ENCODE peak calls at places on chromosomes 3 and 15, in five cellular contexts. C is HepG2, M is K562, E is suprapubic skin, L is sigmoid colon. D is an unnamed sample.

GRCh38 chr3:24195504-24196230 is 250.6 kb downstream of the NR1D2 start:
- DNase-seq in M (no peak), E (no peak), C (no peak), L (no peak), D (no peak)

GRCh38 chr3:184295771-184296170 is 3.3 kb upstream of the PSMD2 start:
- DNase-seq in E (no peak), L (no peak), M (no peak), C (no peak), D (no peak)

GRCh38 chr15:67571643-67572415 is 29.3 kb downstream of the MAP2K5 start:
- DNase-seq in M (no peak), E (no peak), C (peak; percentile 4), L (no peak), D (peak; percentile 55)

GRCh38 chr3:31354373-31354772 is 178.4 kb upstream of the STT3B start:
- DNase-seq in M (no peak), C (no peak), L (no peak), E (no peak), D (no peak)

GRCh38 chr3:122357828-122358617 is 25.0 kb downstream of the MIX23 start:
- DNase-seq in E (no peak), C (no peak), M (no peak), L (no peak), D (no peak)

GRCh38 chr3:115634052-115634451 is 10.7 kb downstream of the GAP43 start:
- DNase-seq in M (no peak), E (no peak), L (no peak), C (no peak), D (no peak)

GRCh38 chr3:194536883-194537637 is 50.3 kb upstream of the ATP13A3 start:
- DNase-seq in M (no peak), C (peak; percentile 70), E (no peak), L (peak; percentile 75), D (peak; percentile 89)

GRCh38 chr3:104846270-104846669 is 520.4 kb upstream of the ALCAM start:
- DNase-seq in M (no peak), L (no peak), E (no peak), C (no peak), D (no peak)

GRCh38 chr15:90343391-90343790 is 8.7 kb upstream of the ZNF774 start:
- DNase-seq in L (no peak), M (no peak), C (no peak), E (no peak), D (no peak)

GRCh38 chr3:45491344-45491743 is 103.0 kb downstream of the LARS2 start:
- DNase-seq in M (no peak), E (no peak), C (no peak), L (no peak), D (no peak)

GRCh38 chr3:143327388-143327787 is 207.8 kb downstream of the CHST2 start:
- DNase-seq in E (no peak), M (no peak), L (no peak), C (no peak), D (no peak)

GRCh38 chr15:78540135-78540954 is at the start of gene PSMA4:
- DNase-seq in E (peak; percentile 94), C (peak; percentile 73), L (peak; percentile 96), M (peak; percentile 97), D (peak; percentile 94)

GRCh38 chr3:100042577-100042981 is 71.7 kb downstream of the FILIP1L start:
- DNase-seq in E (no peak), C (no peak), M (no peak), L (no peak), D (no peak)

GRCh38 chr3:55449527-55449926 is 37.6 kb downstream of the WNT5A start:
- DNase-seq in M (no peak), L (no peak), C (no peak), E (no peak), D (no peak)

GRCh38 chr3:16801223-16801622 is 83.5 kb upstream of the PLCL2 start:
- DNase-seq in L (no peak), C (no peak), E (no peak), M (no peak), D (no peak)

GRCh38 chr3:50299929-50300680 is 900 bp upstream of the HYAL3 start:
- DNase-seq in C (no peak), M (peak; percentile 19), L (peak; percentile 75), E (no peak), D (no peak)
- TF ChIP-seq POLR2AphosphoS5 in C (no peak), M (no peak), L (peak; percentile 6), E (no peak), D (no peak)

GRCh38 chr15:31236184-31237041 is 90.2 kb upstream of the KLF13 start:
- DNase-seq in L (peak; percentile 96), C (peak; percentile 64), M (peak; percentile 63), E (no peak), D (peak; percentile 71)
- TF ChIP-seq EP300 in L (peak; percentile 86), C (no peak), M (peak; percentile 12), E (no peak), D (peak; percentile 57)

DNA sequence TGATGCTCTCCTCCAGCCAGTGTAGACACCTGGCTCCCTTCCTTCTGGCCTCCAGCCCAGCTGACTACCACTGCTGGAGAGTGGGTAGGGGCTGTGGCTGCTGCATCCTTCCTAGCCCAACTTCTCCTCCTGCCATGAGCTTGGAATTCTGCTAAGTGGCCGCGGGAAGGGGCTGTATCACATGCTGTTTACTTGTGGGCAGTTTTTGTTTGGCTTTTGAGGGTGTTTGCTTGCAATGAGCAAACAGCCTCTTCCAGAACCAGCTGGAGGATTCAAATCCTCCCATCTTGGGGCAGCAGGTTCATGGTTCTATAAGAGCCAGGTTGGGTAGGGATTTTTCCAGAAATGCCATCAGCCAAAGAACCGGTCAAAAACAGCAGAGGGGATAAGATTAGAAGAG is 9.0 kb downstream of the GASK1A start:
- DNase-seq in E (no peak), L (no peak), M (no peak), C (no peak), D (no peak)
- H3K4me3 ChIP-seq in E (no peak overlapping the region), L (no peak overlapping the region), M (no peak overlapping the region), C (no peak overlapping the region), D (no peak overlapping the region)

DNA sequence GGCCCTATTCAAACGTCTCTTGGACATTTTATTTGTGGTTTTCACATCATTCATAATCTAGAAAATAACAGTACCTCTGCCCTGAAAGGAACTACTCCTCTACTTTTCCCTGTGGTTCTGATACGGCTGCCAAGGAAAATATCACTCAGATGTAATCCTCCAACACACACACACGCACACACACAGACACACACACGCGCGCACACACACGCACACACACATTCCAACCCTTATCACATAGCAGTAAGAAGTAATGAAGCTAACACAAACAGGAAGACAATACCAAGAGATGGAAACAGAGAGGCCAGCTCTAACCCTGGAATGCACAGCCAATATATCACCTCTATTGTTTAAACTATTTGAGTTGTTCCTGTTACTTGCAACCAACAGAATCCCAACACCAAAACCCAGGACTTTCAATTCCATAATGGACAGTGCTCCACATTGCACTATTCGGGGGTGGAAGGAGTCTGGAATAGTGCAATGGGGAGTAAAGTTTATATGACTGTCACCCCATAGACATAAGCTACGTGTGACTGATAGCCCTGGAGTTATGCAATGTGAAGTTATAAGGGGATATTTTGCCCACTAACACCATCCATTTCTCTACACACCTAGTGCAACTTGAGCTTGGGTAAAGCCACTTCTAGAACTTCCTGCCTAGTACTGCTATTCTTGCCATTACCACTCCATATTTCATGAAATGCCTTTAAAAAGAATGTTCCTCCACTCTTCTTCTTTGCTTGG is 71.3 kb upstream of the FNDC3B start:
- DNase-seq in M (no peak), C (no peak), L (no peak), E (no peak), D (no peak)
- TF ChIP-seq POLR2AphosphoS5 in M (no peak), C (no peak), L (no peak), E (no peak), D (no peak)

DNA sequence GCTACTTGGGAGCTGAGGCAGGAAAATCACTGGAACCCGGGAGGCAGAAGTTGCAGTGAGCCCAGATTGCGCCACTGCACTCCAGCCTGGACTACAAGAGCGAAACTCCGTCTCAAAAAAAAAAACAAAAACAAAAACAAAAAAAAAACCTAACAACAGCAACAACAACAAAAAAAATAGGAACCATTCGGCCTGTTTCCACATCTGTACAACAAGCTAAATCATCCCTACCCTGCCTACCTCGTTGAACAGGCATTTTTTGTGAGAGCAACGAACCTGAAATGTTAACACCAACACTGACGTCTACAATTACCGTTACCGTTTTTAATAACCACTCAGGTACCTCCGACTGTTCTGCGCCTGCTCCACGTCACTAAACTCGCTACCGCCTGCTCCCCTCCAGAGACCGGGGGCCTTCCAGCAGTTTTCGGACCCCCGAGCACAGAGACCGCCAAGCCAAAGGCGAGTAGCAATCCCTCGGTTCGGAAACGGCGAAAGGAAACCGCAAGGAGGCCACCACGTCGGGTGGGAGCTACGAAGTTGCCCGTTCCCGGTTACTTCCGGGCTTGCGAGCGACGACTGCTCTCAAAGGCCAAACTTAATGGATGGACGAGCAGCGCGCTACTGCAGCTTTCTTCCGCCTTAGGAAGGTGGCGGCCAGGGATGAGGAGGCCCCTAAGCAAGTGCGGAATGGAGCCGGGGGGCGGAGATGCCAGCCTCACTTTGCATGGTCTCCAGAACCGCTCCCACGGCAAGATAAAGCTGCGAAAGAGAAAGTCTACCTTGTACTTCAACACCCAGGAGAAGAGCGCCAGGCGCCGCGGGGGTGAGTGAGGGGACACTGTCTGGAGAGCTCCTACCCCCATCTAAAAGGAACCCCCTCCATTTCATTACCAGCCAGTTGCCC is at the start of the genes PIGB and PIGBOS1:
- DNase-seq in M (peak; percentile 80), C (peak; percentile 82), E (peak; percentile 92), L (peak; percentile 92), D (peak; percentile 90)
- TF ChIP-seq EP300 in M (peak; percentile 29), C (peak; percentile 46), E (no peak), L (peak; percentile 6), D (no peak)

GRCh38 chr15:77513226-77513625 is 92.5 kb downstream of the HMG20A start:
- DNase-seq in L (peak; percentile 15), M (no peak), C (no peak), E (peak; percentile 16), D (no peak)
- H3K4me3 ChIP-seq in L (no peak overlapping the region), M (no peak overlapping the region), C (no peak overlapping the region), E (no peak overlapping the region), D (no peak overlapping the region)

GRCh38 chr3:4795905-4796304 is 183.3 kb upstream of the BHLHE40 start:
- DNase-seq in C (no peak), L (no peak), E (no peak), M (no peak), D (no peak)

GRCh38 chr3:4797201-4797600 is 182.0 kb upstream of the BHLHE40 start:
- DNase-seq in E (no peak), M (no peak), L (no peak), C (no peak), D (no peak)

GRCh38 chr3:4793311-4793710 is 185.9 kb upstream of the BHLHE40 start:
- DNase-seq in C (no peak), L (no peak), M (no peak), E (no peak), D (no peak)

GRCh38 chr3:4794331-4794730 is 184.9 kb upstream of the BHLHE40 start:
- DNase-seq in L (no peak), E (no peak), M (no peak), C (no peak), D (no peak)

GRCh38 chr3:4794798-4795197 is 184.4 kb upstream of the BHLHE40 start:
- DNase-seq in M (no peak), C (no peak), L (no peak), E (no peak), D (no peak)
- TF ChIP-seq POLR2AphosphoS5 in M (no peak), C (no peak), L (peak; percentile 43), E (no peak), D (no peak)